ENCODE peak calls at places on chromosomes 5 and 9, in seven cellular contexts. One of them, this sample, is unnamed.

GRCh38 chr5:178496219-178496618 is 94.0 kb downstream of the COL23A1 start:
- DNase-seq in natural killer cell: no peak
- DNase-seq in right lobe of liver: no peak
- DNase-seq in H9: no peak
- DNase-seq in mammary epithelial cell: no peak
- DNase-seq in HFFc6: no peak
- DNase-seq in ascending aorta: no peak
- DNase-seq in this sample: no peak

GRCh38 chr5:75054110-75054930 is 2.0 kb upstream of the GCNT4 start:
- DNase-seq in natural killer cell: no peak
- DNase-seq in right lobe of liver: no peak
- DNase-seq in H9: peak
- DNase-seq in mammary epithelial cell: no peak
- DNase-seq in HFFc6: peak
- DNase-seq in ascending aorta: peak
- DNase-seq in this sample: no peak

GRCh38 chr9:138044485-138045383 is 167.2 kb downstream of the CACNA1B start:
- DNase-seq in natural killer cell: no peak
- DNase-seq in right lobe of liver: peak
- DNase-seq in H9: no peak
- DNase-seq in mammary epithelial cell: no peak
- DNase-seq in HFFc6: no peak
- DNase-seq in ascending aorta: peak
- DNase-seq in this sample: peak

GRCh38 chr5:179264641-179265528 is 80.4 kb downstream of the ADAMTS2 start:
- DNase-seq in natural killer cell: peak
- DNase-seq in right lobe of liver: peak
- DNase-seq in H9: peak
- DNase-seq in mammary epithelial cell: no peak
- DNase-seq in HFFc6: no peak
- DNase-seq in ascending aorta: peak
- DNase-seq in this sample: peak

GRCh38 chr9:126612813-126613641 is 701 bp upstream of the LMX1B start:
- DNase-seq in natural killer cell: no peak
- DNase-seq in right lobe of liver: peak
- DNase-seq in H9: peak
- DNase-seq in mammary epithelial cell: peak
- DNase-seq in HFFc6: no peak
- DNase-seq in ascending aorta: no peak
- DNase-seq in this sample: no peak

GRCh38 chr9:98993570-98993945 is 49.9 kb downstream of the COL15A1 start:
- DNase-seq in natural killer cell: no peak
- DNase-seq in right lobe of liver: no peak
- DNase-seq in H9: peak
- DNase-seq in mammary epithelial cell: no peak
- DNase-seq in HFFc6: no peak
- DNase-seq in ascending aorta: peak
- DNase-seq in this sample: peak

GRCh38 chr5:111857633-111858032 is 100.6 kb upstream of the NREP start:
- DNase-seq in natural killer cell: no peak
- DNase-seq in right lobe of liver: no peak
- DNase-seq in H9: no peak
- DNase-seq in mammary epithelial cell: no peak
- DNase-seq in HFFc6: peak
- DNase-seq in ascending aorta: no peak
- DNase-seq in this sample: no peak

GRCh38 chr5:66232701-66233100 is 88.6 kb downstream of the SREK1 start:
- DNase-seq in natural killer cell: no peak
- DNase-seq in right lobe of liver: no peak
- DNase-seq in H9: peak
- DNase-seq in mammary epithelial cell: no peak
- DNase-seq in HFFc6: no peak
- DNase-seq in ascending aorta: no peak
- DNase-seq in this sample: no peak

GRCh38 chr9:2559212-2560152 is 62.1 kb upstream of the VLDLR start:
- DNase-seq in natural killer cell: no peak
- DNase-seq in right lobe of liver: peak
- DNase-seq in H9: no peak
- DNase-seq in mammary epithelial cell: peak
- DNase-seq in HFFc6: peak
- DNase-seq in ascending aorta: peak
- DNase-seq in this sample: no peak

GRCh38 chr5:94707359-94707758 is 88.9 kb downstream of the SLF1 start:
- DNase-seq in natural killer cell: no peak
- DNase-seq in right lobe of liver: no peak
- DNase-seq in H9: no peak
- DNase-seq in mammary epithelial cell: no peak
- DNase-seq in HFFc6: no peak
- DNase-seq in ascending aorta: no peak
- DNase-seq in this sample: no peak

GRCh38 chr5:53114988-53115387 is 5.4 kb upstream of the MOCS2 start:
- DNase-seq in natural killer cell: no peak
- DNase-seq in right lobe of liver: no peak
- DNase-seq in H9: no peak
- DNase-seq in mammary epithelial cell: peak
- DNase-seq in HFFc6: peak
- DNase-seq in ascending aorta: no peak
- DNase-seq in this sample: no peak

DNA sequence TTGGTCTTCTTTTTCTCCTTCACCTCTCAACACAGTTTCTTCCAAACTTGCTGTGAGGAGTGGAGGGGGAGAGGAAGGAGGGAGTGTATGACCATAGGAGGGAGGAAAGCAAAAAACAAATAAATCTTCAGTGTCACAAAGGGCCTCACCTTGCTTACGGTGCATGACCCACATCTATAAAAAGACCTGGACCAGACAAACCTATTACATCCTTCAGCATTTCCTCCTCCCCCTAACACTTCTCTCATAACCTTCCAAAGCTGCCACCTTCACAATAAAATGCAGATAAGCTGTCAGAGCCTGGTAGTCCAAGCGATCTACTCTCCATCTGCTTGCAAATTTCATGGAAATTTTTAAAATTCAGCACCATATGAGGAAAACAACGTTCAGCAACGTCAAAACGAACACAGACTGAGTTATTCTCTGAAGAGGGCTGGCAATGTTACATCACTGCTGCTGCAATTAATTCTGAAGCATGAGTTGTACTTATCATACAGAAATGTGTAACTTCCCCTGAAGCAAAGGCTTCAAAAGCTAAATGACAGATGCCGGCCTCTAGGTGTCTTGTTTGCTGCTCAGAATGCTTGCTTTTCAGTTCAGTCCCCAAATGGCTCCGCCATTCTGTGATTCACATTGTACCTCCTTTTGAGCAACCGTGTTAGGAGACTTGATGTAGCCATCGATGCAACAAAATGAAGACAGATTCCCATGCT is 62.9 kb downstream of the EFNA5 start:
- DNase-seq in natural killer cell: no peak
- DNase-seq in right lobe of liver: no peak
- DNase-seq in H9: no peak
- DNase-seq in mammary epithelial cell: no peak
- DNase-seq in HFFc6: no peak
- DNase-seq in ascending aorta: no peak
- DNase-seq in this sample: no peak
- TF ChIP-seq CTCF in natural killer cell: no peak
- TF ChIP-seq CTCF in right lobe of liver: no peak
- TF ChIP-seq CTCF in H9: no peak
- TF ChIP-seq CTCF in mammary epithelial cell: no peak
- TF ChIP-seq CTCF in HFFc6: no peak
- TF ChIP-seq CTCF in ascending aorta: no peak
- TF ChIP-seq CTCF in this sample: peak

DNA sequence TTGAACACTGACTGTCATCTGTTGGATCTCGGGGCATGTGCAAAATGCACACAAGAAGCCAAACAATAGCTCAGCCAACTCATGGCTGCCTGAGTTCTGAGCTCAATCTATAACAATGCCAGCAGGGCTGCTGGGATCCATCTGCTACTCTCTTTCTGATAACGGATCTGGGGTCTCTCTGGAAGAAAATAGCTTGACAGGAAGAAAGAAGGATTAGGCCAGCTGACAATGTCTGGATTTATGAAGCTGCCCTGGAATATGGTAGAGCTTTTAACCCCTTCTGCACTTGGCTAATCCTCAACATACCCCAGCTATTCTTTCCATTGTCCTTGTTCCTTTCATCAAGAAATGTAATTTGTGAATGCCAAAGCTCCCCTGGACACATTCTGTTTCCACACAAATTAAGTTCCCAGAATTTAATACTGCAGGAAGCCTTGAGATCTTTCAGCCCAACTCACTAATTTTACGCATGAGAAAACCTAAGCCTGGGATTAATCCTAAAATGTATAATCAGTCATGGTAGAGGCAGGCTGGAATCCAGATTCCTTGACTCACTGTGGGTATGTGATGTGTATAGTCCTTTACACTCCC is 62.7 kb upstream of the PCA3 start:
- DNase-seq in natural killer cell: no peak
- DNase-seq in right lobe of liver: no peak
- DNase-seq in H9: no peak
- DNase-seq in mammary epithelial cell: no peak
- DNase-seq in HFFc6: no peak
- DNase-seq in ascending aorta: no peak
- DNase-seq in this sample: no peak
- TF ChIP-seq CTCF in natural killer cell: no peak
- TF ChIP-seq CTCF in right lobe of liver: no peak
- TF ChIP-seq CTCF in H9: no peak
- TF ChIP-seq CTCF in mammary epithelial cell: no peak
- TF ChIP-seq CTCF in HFFc6: no peak
- TF ChIP-seq CTCF in ascending aorta: no peak
- TF ChIP-seq CTCF in this sample: no peak

GRCh38 chr5:132222649-132223038 is 5.0 kb downstream of the P4HA2 start:
- DNase-seq in natural killer cell: no peak
- DNase-seq in right lobe of liver: no peak
- DNase-seq in H9: no peak
- DNase-seq in mammary epithelial cell: no peak
- DNase-seq in HFFc6: no peak
- DNase-seq in ascending aorta: no peak
- DNase-seq in this sample: no peak

GRCh38 chr5:132219981-132220380 is 7.7 kb downstream of the P4HA2 start:
- DNase-seq in natural killer cell: no peak
- DNase-seq in right lobe of liver: no peak
- DNase-seq in H9: no peak
- DNase-seq in mammary epithelial cell: no peak
- DNase-seq in HFFc6: no peak
- DNase-seq in ascending aorta: no peak
- DNase-seq in this sample: no peak

GRCh38 chr5:132223861-132224260 is 3.8 kb downstream of the P4HA2 start:
- DNase-seq in natural killer cell: no peak
- DNase-seq in right lobe of liver: no peak
- DNase-seq in H9: no peak
- DNase-seq in mammary epithelial cell: no peak
- DNase-seq in HFFc6: no peak
- DNase-seq in ascending aorta: peak
- DNase-seq in this sample: no peak

GRCh38 chr5:132220476-132220875 is 7.2 kb downstream of the P4HA2 start:
- DNase-seq in natural killer cell: no peak
- DNase-seq in right lobe of liver: no peak
- DNase-seq in H9: no peak
- DNase-seq in mammary epithelial cell: no peak
- DNase-seq in HFFc6: no peak
- DNase-seq in ascending aorta: no peak
- DNase-seq in this sample: no peak

DNA sequence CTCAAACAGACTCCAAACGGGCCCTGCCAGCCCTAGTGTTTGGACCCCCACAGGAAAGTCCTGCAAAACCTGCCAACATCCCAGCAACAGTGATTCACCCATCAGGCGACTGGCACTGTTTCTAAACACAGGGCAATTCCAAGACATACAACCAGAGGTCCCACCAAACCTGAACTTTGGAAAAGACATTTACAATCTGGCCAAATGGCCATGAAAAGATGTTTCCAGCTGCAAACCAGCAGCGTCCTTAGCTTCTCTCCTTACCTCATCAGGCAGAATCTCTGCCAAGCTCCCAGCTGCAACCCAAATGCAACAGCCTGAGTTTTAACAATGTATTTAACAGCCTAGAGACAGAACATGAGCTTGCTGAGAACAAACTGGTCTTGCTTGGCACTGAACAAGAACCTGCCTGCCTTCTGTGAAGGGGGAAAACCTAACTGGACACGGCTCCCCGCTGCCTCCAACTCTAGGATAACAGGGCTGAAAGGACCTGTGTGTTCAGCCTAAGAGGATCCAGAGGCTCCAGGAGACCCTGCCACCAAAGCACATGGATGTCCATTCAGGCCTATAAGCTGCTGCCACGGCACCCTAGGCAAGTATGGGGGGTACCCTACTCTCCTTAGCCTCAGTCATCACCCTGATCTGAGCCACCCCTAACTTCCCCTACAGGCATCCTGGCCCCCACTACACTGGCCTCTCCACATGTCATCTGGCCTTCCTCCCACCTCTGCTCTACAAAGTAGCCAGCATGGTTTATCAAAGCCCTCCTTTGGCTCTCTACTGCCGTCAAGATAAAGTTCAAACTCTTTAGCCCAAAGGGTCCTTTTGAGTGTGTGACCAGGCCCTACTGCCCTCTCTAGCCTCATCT is 5.6 kb downstream of the P4HA2 start:
- DNase-seq in natural killer cell: no peak
- DNase-seq in right lobe of liver: no peak
- DNase-seq in H9: no peak
- DNase-seq in mammary epithelial cell: no peak
- DNase-seq in HFFc6: peak
- DNase-seq in ascending aorta: peak
- DNase-seq in this sample: no peak
- TF ChIP-seq CTCF in natural killer cell: no peak
- TF ChIP-seq CTCF in right lobe of liver: no peak
- TF ChIP-seq CTCF in H9: no peak
- TF ChIP-seq CTCF in mammary epithelial cell: peak
- TF ChIP-seq CTCF in HFFc6: peak
- TF ChIP-seq CTCF in ascending aorta: peak
- TF ChIP-seq CTCF in this sample: no peak

GRCh38 chr5:50763356-50763755 is 96.9 kb downstream of the PARP8 start:
- DNase-seq in natural killer cell: no peak
- DNase-seq in right lobe of liver: no peak
- DNase-seq in H9: no peak
- DNase-seq in mammary epithelial cell: no peak
- DNase-seq in HFFc6: no peak
- DNase-seq in ascending aorta: no peak
- DNase-seq in this sample: no peak

DNA sequence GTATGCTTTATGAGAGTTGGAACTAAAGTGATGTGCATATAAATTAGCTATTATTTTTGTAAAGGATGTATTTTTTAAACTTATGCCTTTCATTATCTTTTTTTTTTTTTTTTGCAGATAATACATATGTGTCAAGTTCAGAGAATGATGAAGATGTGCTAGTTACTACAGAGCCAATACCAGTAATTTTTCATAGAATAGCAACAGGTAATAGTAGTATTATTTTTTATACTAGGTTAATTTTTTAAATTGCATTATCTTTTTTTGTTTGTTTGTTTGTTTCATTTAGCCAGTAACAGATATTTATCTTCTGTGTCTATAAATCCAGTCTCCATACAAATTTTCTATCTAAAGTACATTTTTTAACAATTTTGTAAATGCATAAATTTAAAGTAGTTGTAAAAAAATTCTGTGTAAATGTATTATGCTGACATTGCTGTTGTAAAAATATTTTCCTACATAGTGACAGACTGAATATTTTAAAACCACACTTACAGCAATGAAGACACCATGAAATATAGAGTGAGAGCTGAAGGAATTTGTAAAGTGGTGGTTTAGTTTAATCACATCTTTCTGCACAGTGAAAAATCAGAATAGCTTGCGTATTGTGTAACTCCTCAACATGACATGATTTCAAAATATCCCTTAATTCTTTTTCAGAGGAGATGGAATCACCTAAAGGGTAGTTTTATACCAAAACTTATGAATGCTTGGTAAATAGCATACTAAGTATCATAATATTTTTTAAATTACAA is 93.3 kb downstream of the PARP8 start:
- DNase-seq in natural killer cell: no peak
- DNase-seq in right lobe of liver: no peak
- DNase-seq in H9: no peak
- DNase-seq in mammary epithelial cell: no peak
- DNase-seq in HFFc6: no peak
- DNase-seq in ascending aorta: no peak
- DNase-seq in this sample: no peak
- TF ChIP-seq CTCF in natural killer cell: no peak
- TF ChIP-seq CTCF in right lobe of liver: no peak
- TF ChIP-seq CTCF in H9: no peak
- TF ChIP-seq CTCF in mammary epithelial cell: no peak
- TF ChIP-seq CTCF in HFFc6: no peak
- TF ChIP-seq CTCF in ascending aorta: no peak
- TF ChIP-seq CTCF in this sample: no peak

This sample was measured in type B pancreatic cell.